ENCODE peak calls at places on chromosomes 12 and 14, in seven cellular contexts. K, S, I, Z, B, P and M are unnamed samples.

GRCh38 chr12:88706286-88706685 is 126.0 kb upstream of the KITLG start:
- DNase-seq in Z (no peak), K (no peak), B (no peak), I (no peak), S (no peak), P (no peak), M (no peak)

GRCh38 chr12:20314325-20314724 is 54.0 kb upstream of the PDE3A start:
- DNase-seq in Z (no peak), B (no peak), S (no peak), K (no peak), I (no peak), P (no peak), M (no peak)

GRCh38 chr14:35963209-35963608 is 137.1 kb downstream of the BRMS1L start:
- DNase-seq in I (no peak), Z (no peak), S (no peak), P (no peak), B (no peak), K (peak), M (no peak)

GRCh38 chr12:46372131-46372851 is at the start of gene SLC38A2:
- DNase-seq in S (no peak), P (peak), Z (peak), K (peak), B (peak), I (peak), M (peak)

GRCh38 chr12:105783983-105784947 is 354.5 kb downstream of the NUAK1 start:
- DNase-seq in P (no peak), S (no peak), K (no peak), I (no peak), B (no peak), Z (no peak), M (no peak)

GRCh38 chr12:109998241-109998903 is 858 bp upstream of the ANKRD13A start:
- DNase-seq in B (no peak), Z (no peak), K (no peak), S (no peak), I (no peak), P (no peak), M (no peak)

GRCh38 chr12:52629251-52630103 is 11.1 kb upstream of the KRT73 start:
- DNase-seq in K (no peak), I (no peak), B (peak), Z (no peak), P (no peak), S (no peak), M (no peak)

GRCh38 chr12:117360551-117361311 is 695 bp downstream of the NOS1 start:
- DNase-seq in B (no peak), I (no peak), K (peak), Z (peak), S (no peak), P (no peak), M (no peak)

GRCh38 chr14:69673578-69674305 is 62.3 kb downstream of the SUSD6 start:
- DNase-seq in Z (no peak), S (no peak), I (no peak), K (no peak), P (no peak), B (no peak), M (no peak)

GRCh38 chr12:23424685-23425084 is 524.8 kb downstream of the SOX5 start:
- DNase-seq in I (no peak), P (no peak), Z (no peak), B (no peak), S (no peak), K (no peak), M (no peak)

GRCh38 chr12:87784350-87784749 is 244.9 kb downstream of the C12orf50 start:
- DNase-seq in S (no peak), I (peak), B (no peak), P (no peak), K (no peak), Z (no peak), M (no peak)

GRCh38 chr14:58427289-58428010 is at the start of the genes KIAA0586 and TIMM9:
- DNase-seq in B (peak), K (peak), I (peak), S (peak), Z (peak), P (peak), M (peak)

GRCh38 chr14:72318648-72319047 is 386.4 kb downstream of the RGS6 start:
- DNase-seq in K (no peak), P (no peak), I (no peak), Z (no peak), S (no peak), B (peak), M (no peak)

GRCh38 chr12:93698307-93699092 is 21.3 kb downstream of the CRADD start:
- DNase-seq in I (no peak), S (no peak), B (no peak), P (no peak), Z (no peak), K (no peak), M (no peak)